ENCODE peak calls at places on chromosomes 12 and 14, in four cellular contexts. N, D, I and R are unnamed samples.

GRCh38 chr14:89926709-89927108 is 27.8 kb downstream of the EFCAB11 start:
- DNase-seq in I (no peak), N (peak), D (no peak), R (no peak)

GRCh38 chr12:116473416-116473815 is 85.8 kb upstream of the MAP1LC3B2 start:
- DNase-seq in D (no peak), I (no peak), N (no peak), R (no peak)

GRCh38 chr12:6295187-6295811 is 15.2 kb upstream of the PLEKHG6 start:
- DNase-seq in I (peak), N (peak), D (no peak), R (peak)

GRCh38 chr12:59115526-59115925 is 195.2 kb upstream of the LRIG3 start:
- DNase-seq in I (no peak), N (no peak), D (no peak), R (no peak)

GRCh38 chr14:105469456-105470162 is 5.0 kb upstream of the CRIP2 start:
- DNase-seq in N (no peak), D (no peak), I (no peak), R (no peak)

GRCh38 chr12:13248956-13249355 is 52.4 kb downstream of the EMP1 start:
- DNase-seq in D (no peak), N (no peak), I (no peak), R (no peak)

GRCh38 chr14:91310620-91311283 is 66.2 kb upstream of the GPR68 start:
- DNase-seq in I (no peak), N (no peak), D (no peak), R (no peak)

GRCh38 chr14:100582496-100583165 is 4.6 kb downstream of the BEGAIN start:
- DNase-seq in N (no peak), D (no peak), I (no peak), R (no peak)

GRCh38 chr14:21268612-21269251 is 510 bp downstream of the HNRNPC start:
- DNase-seq in N (peak), D (no peak), I (peak), R (peak)

GRCh38 chr12:95762123-95762785 is 28.3 kb downstream of the NTN4 start:
- DNase-seq in N (peak), I (no peak), D (no peak), R (no peak)

GRCh38 chr14:78222746-78223145 is 52.6 kb downstream of the NRXN3 start:
- DNase-seq in D (no peak), I (no peak), N (no peak), R (no peak)

GRCh38 chr12:57173089-57173488 is 25.7 kb upstream of the LRP1-AS start:
- DNase-seq in I (peak), D (peak), N (peak), R (no peak)

GRCh38 chr14:71588028-71588427 is 344.2 kb upstream of the RGS6 start:
- DNase-seq in N (no peak), I (no peak), D (no peak), R (no peak)

GRCh38 chr12:118880745-118881144 is 100.6 kb upstream of the SRRM4 start:
- DNase-seq in N (no peak), D (no peak), I (no peak), R (no peak)

GRCh38 chr12:129961111-129961510 is 57.3 kb upstream of the TMEM132D start:
- DNase-seq in D (no peak), N (no peak), I (no peak), R (no peak)

GRCh38 chr14:65252471-65253255 is 150.3 kb upstream of the MAX start:
- DNase-seq in I (no peak), N (no peak), D (no peak), R (no peak)

GRCh38 chr14:62126885-62127478 is 364.8 kb downstream of the SNAPC1 start:
- DNase-seq in D (no peak), I (peak), N (peak), R (peak)

GRCh38 chr12:32734952-32735351 is 20.7 kb downstream of the YARS2 start:
- DNase-seq in D (no peak), N (no peak), I (no peak), R (no peak)

GRCh38 chr12:106774808-106775524 is 484 bp downstream of the RIC8B start:
- DNase-seq in N (no peak), D (no peak), I (no peak), R (no peak)

GRCh38 chr12:104720346-104721064 is 237.6 kb downstream of the SLC41A2 start:
- DNase-seq in D (no peak), I (no peak), N (no peak), R (no peak)

GRCh38 chr12:7154901-7155470 is 24.8 kb downstream of the CLSTN3 start:
- DNase-seq in N (no peak), D (no peak), I (no peak), R (no peak)

GRCh38 chr12:20320552-20320951 is 47.8 kb upstream of the PDE3A start:
- DNase-seq in N (no peak), I (no peak), D (no peak), R (no peak)

GRCh38 chr14:64421166-64421565 is 33.0 kb downstream of the MTHFD1 start:
- DNase-seq in D (no peak), I (no peak), N (no peak), R (no peak)

GRCh38 chr12:108840605-108841328 is 16.6 kb downstream of the SSH1 start:
- DNase-seq in I (no peak), D (no peak), N (no peak), R (no peak)

GRCh38 chr14:74240794-74241610 is 1.8 kb downstream of the VSX2 start:
- DNase-seq in D (no peak), N (no peak), I (no peak), R (no peak)

GRCh38 chr12:50568338-50569155 is 63.8 kb downstream of the DIP2B start:
- DNase-seq in D (no peak), I (no peak), N (no peak), R (no peak)

GRCh38 chr14:36452850-36453249 is 67.2 kb downstream of the NKX2-1 start:
- DNase-seq in N (no peak), D (no peak), I (no peak), R (no peak)

GRCh38 chr12:49962861-49963765 is 1.4 kb downstream of the AQP5 start:
- DNase-seq in D (no peak), N (no peak), I (no peak), R (peak)

GRCh38 chr14:71918955-71919354 is 13.3 kb upstream of the RGS6 start:
- DNase-seq in N (no peak), D (no peak), I (no peak), R (no peak)

GRCh38 chr14:69493791-69494190 is 9.3 kb downstream of the PLEKHD1 start:
- DNase-seq in D (no peak), N (no peak), I (no peak), R (no peak)

GRCh38 chr14:52314521-52315354 is 626 bp downstream of the PTGER2 start:
- DNase-seq in N (no peak), I (no peak), D (no peak), R (no peak)

GRCh38 chr14:73180385-73180805 is 44.1 kb downstream of the PSEN1 start:
- DNase-seq in I (no peak), N (peak), D (no peak), R (no peak)

GRCh38 chr12:76272292-76272691 is 75.9 kb downstream of the BBS10 start:
- DNase-seq in I (no peak), D (no peak), N (peak), R (no peak)

GRCh38 chr14:23182372-23183014 is 967 bp downstream of the SLC7A8 start:
- DNase-seq in N (no peak), D (peak), I (no peak), R (peak)

GRCh38 chr14:100726467-100726811 is 253 bp upstream of the DLK1 start:
- DNase-seq in I (no peak), D (no peak), N (no peak), R (no peak)

DNA sequence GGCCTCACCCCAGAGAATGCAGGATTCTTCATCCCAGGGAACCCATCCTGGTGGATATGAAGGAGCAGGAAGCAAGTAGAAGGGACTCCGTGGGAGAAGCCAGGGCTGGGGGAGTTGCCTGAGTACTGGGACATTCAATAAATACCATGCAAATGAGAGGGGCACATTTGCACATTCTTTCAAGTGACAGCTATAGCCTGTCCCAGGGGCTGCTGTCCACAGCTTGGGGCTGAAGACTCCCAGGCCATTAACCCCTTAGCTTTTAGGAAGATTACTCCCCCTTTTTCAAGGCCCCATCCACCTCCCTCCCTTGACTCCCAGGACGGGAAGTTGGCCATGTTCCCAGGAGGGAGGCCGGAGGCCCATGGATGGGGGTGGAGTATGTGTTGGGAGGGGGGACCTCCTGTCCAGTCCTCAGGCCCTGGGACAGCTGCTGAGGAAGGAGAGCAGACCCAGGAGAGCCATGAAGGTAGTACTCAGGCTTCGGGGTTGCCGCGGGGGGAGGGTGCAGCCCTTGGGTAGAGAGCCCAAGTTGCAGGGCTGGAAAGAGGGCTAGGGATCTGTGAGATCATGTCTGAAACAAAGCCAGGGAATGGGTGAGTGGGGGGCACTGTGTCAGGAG is 974 bp upstream of the TNS2 start:
- DNase-seq in I (peak), D (no peak), N (peak), R (no peak)
- TF ChIP-seq FOSL1 in I (no peak), D (no peak), N (no peak), R (no peak)

DNA sequence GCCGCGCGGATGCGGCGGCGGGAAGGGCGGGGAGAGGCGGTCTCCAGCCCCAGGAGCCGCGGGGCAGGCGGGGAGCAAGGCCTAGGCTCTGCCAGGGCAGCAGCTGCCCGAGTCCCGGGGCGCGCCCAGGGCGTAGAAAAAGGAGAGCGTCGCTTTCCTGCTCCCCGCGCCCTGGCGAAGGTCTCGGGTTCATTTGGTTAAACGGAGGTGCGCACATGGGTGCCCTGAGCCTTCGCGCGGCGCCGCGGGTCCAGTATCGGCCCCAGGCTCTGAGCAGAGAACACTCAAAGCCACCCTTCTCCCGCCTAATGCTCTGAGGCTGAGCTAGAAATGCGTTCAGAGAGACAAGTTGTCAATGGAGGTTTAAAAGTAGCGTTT is 1.4 kb downstream of the TMEM132C start:
- DNase-seq in D (no peak), N (no peak), I (no peak), R (no peak)
- TF ChIP-seq FOSL1 in D (no peak), N (no peak), I (no peak), R (no peak)

GRCh38 chr12:93130371-93131049 is 201.4 kb upstream of the EEA1 start:
- DNase-seq in D (no peak), I (no peak), N (no peak), R (no peak)
- TF ChIP-seq FOSL1 in D (no peak), I (no peak), N (no peak), R (no peak)

DNA sequence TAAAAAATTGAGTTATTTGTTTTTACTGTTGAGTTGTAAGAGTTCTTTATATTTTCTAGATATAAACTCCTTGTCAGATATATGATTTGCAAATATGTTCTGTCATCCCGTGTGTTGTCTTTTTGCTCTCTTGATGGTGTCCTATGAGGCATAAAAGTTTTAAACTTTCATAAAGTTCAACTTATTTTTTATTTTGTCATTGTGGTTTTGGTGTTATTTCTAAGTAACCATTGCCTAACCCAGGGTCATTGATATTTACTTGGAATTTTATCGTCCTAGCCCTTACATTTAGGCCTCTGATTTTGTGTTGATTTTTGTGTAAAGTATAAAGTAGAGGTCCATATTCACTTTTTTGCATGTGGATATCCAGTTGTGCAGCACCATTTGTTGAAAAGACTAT is 63.1 kb downstream of the SRGAP1 start:
- DNase-seq in I (no peak), N (no peak), D (no peak), R (no peak)
- TF ChIP-seq FOSL1 in I (no peak), N (no peak), D (no peak), R (no peak)

DNA sequence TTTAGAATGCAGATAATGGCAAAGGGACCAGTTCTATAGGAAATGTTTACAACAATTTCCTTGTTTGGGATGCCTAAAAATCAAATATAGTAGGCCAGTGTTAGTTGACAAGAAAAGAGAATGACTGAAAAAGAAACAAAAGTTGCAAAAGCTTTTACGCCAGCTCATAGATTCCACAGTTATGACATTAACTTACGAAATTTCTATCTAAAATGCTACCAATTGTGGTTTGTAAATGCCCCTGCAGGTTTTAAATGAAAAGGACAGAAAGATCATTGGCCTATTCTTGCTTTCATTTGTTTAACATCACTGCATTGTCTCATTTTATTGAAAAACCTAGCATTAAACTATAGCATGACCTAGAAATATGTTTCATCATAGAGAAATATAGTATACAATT is 345.8 kb downstream of the CCDC91 start:
- DNase-seq in I (no peak), N (no peak), D (no peak), R (no peak)
- TF ChIP-seq FOSL1 in I (no peak), N (no peak), D (no peak), R (no peak)